ENCODE peak calls at places on chromosomes 2 and 18, in six cellular contexts. S is GM03348; X is CD8-positive, alpha-beta memory T cell; N is AG08395; G is GM19239; H is RWPE1. T is an unnamed sample.

GRCh38 chr2:81551040-81551634 is 1246.6 kb upstream of the LRRTM1 start:
- DNase-seq in S (no peak), X (no peak), N (no peak), G (no peak), H (peak; percentile 13), T (no peak)

GRCh38 chr18:40133253-40133652 is 1821.8 kb upstream of the PIK3C3 start:
- DNase-seq in S (no peak), X (no peak), N (no peak), G (no peak), H (no peak), T (no peak)

GRCh38 chr18:75923169-75923568 is 495.7 kb upstream of the SMIM21 start:
- DNase-seq in S (peak; percentile 39), X (no peak), N (peak; percentile 94), G (no peak), H (peak; percentile 58), T (peak; percentile 63)

GRCh38 chr18:50193796-50194622 is 938 bp downstream of the MYO5B start:
- DNase-seq in S (peak; percentile 13), X (no peak), N (no peak), G (no peak), H (no peak), T (no peak)

GRCh38 chr2:67839668-67840067 is 223.1 kb downstream of the C1D start:
- DNase-seq in S (no peak), X (no peak), N (no peak), G (no peak), H (no peak), T (no peak)

GRCh38 chr2:199485732-199486335 is 28.1 kb upstream of the SATB2 start:
- DNase-seq in S (peak; percentile 77), X (no peak), N (peak; percentile 79), G (no peak), H (peak; percentile 54), T (no peak)

GRCh38 chr18:75320506-75320905 is 107.0 kb downstream of the SMIM21 start:
- DNase-seq in S (no peak), X (no peak), N (no peak), G (no peak), H (no peak), T (no peak)

GRCh38 chr2:120523766-120524165 is 177.8 kb downstream of the INHBB start:
- DNase-seq in S (no peak), X (no peak), N (no peak), G (no peak), H (no peak), T (no peak)

GRCh38 chr2:121362776-121363175 is 77.8 kb upstream of the TFCP2L1 start:
- DNase-seq in S (no peak), X (no peak), N (no peak), G (no peak), H (no peak), T (no peak)

GRCh38 chr2:176554107-176555048 is 285.1 kb downstream of the MTX2 start:
- DNase-seq in S (peak; percentile 73), X (peak; percentile 63), N (peak; percentile 71), G (peak; percentile 44), H (peak; percentile 71), T (no peak)

GRCh38 chr18:79487198-79488165 is 91.8 kb downstream of the NFATC1 start:
- DNase-seq in S (no peak), X (no peak), N (no peak), G (no peak), H (no peak), T (no peak)

GRCh38 chr2:28516430-28516829 is 20.6 kb downstream of the PLB1 start:
- DNase-seq in S (no peak), X (no peak), N (no peak), G (no peak), H (no peak), T (no peak)

GRCh38 chr2:205556841-205557539 is 125.3 kb upstream of the NRP2 start:
- DNase-seq in S (no peak), X (no peak), N (no peak), G (no peak), H (no peak), T (no peak)

GRCh38 chr2:127197475-127198385 is 22.4 kb downstream of the CYP27C1 start:
- DNase-seq in S (peak; percentile 78), X (peak; percentile 41), N (peak; percentile 63), G (no peak), H (peak; percentile 73), T (peak; percentile 31)

GRCh38 chr2:107529146-107529545 is 297.5 kb upstream of the RGPD4 start:
- DNase-seq in S (no peak), X (no peak), N (no peak), G (no peak), H (no peak), T (peak; percentile 18)

GRCh38 chr18:73774836-73775509 is 372.7 kb downstream of the FBXO15 start:
- DNase-seq in S (no peak), X (no peak), N (no peak), G (no peak), H (peak; percentile 51), T (peak; percentile 86)

GRCh38 chr2:46118656-46119338 is 178.4 kb upstream of the EPAS1 start:
- DNase-seq in S (no peak), X (no peak), N (peak; percentile 9), G (no peak), H (no peak), T (no peak)

GRCh38 chr2:195659114-195659513 is 2.1 kb downstream of the SLC39A10 start:
- DNase-seq in S (no peak), X (peak; percentile 69), N (no peak), G (no peak), H (no peak), T (no peak)

GRCh38 chr2:70344195-70344594 is 42.3 kb upstream of the FAM136A start:
- DNase-seq in S (peak; percentile 39), X (no peak), N (peak; percentile 56), G (no peak), H (peak; percentile 90), T (no peak)

GRCh38 chr2:96259497-96259921 is 6.3 kb downstream of the TMEM127 start:
- DNase-seq in S (no peak), X (no peak), N (no peak), G (no peak), H (no peak), T (no peak)

GRCh38 chr2:171154348-171154747 is 6.3 kb downstream of the TLK1 start:
- DNase-seq in S (no peak), X (no peak), N (no peak), G (no peak), H (no peak), T (peak; percentile 71)

GRCh38 chr2:202934456-202934855 is 22.4 kb downstream of the CARF start:
- DNase-seq in S (no peak), X (no peak), N (no peak), G (no peak), H (no peak), T (no peak)

GRCh38 chr18:55152801-55153200 is 193.5 kb upstream of the CCDC68 start:
- DNase-seq in S (no peak), X (no peak), N (no peak), G (no peak), H (peak; percentile 1), T (no peak)

GRCh38 chr2:69798909-69799526 is 30.4 kb upstream of the GMCL1 start:
- DNase-seq in S (no peak), X (no peak), N (no peak), G (no peak), H (no peak), T (no peak)

GRCh38 chr2:9770308-9771100 is 72.8 kb upstream of the TAF1B start:
- DNase-seq in S (peak; percentile 88), X (no peak), N (peak; percentile 77), G (peak; percentile 52), H (peak; percentile 67), T (peak; percentile 65)

GRCh38 chr2:146004470-146004869 is 1484.6 kb upstream of the ZEB2 start:
- DNase-seq in S (no peak), X (no peak), N (no peak), G (no peak), H (peak; percentile 1), T (no peak)

GRCh38 chr2:123303735-123304134 is 721.4 kb upstream of the CNTNAP5 start:
- DNase-seq in S (no peak), X (no peak), N (no peak), G (no peak), H (no peak), T (no peak)

GRCh38 chr2:28664120-28664842 is 87.3 kb upstream of the PPP1CB start:
- DNase-seq in S (no peak), X (no peak), N (no peak), G (no peak), H (no peak), T (no peak)

GRCh38 chr2:27194538-27195354 is 17.1 kb upstream of the ATRAID start:
- DNase-seq in S (no peak), X (no peak), N (no peak), G (no peak), H (no peak), T (peak; percentile 65)

GRCh38 chr2:200077210-200077650 is 121.8 kb downstream of the MAIP1 start:
- DNase-seq in S (peak; percentile 12), X (no peak), N (peak; percentile 36), G (no peak), H (peak; percentile 27), T (peak; percentile 54)